ENCODE peak calls at places on chromosomes 4 and X, in nine cellular contexts. K, J, L, E, M, X, Y, S and G are unnamed samples.

GRCh38 chr4:76607266-76607799 is 172.3 kb downstream of the SHROOM3 start:
- DNase-seq in K (no peak), J (no peak), L (no peak), E (no peak), M (no peak), X (peak; percentile 48), Y (no peak), S (no peak), G (no peak)

GRCh38 chr4:168673476-168673875 is 176.6 kb downstream of the PALLD start:
- DNase-seq in K (no peak), J (no peak), L (no peak), E (no peak), M (no peak), X (no peak), Y (no peak), S (no peak), G (no peak)

GRCh38 chr4:40264995-40265909 is 68.4 kb downstream of the RHOH start:
- DNase-seq in K (no peak), J (no peak), L (peak; percentile 16), E (peak; percentile 31), M (no peak), X (peak; percentile 53), Y (peak; percentile 55), S (peak; percentile 58), G (peak; percentile 77)

GRCh38 chrX:13287816-13288215 is 32.0 kb downstream of the ATXN3L start:
- DNase-seq in K (no peak), J (peak; percentile 51), L (no peak), E (no peak), M (no peak), X (peak; percentile 56), Y (no peak), S (no peak), G (no peak)

GRCh38 chr4:30696195-30696594 is 24.0 kb upstream of the PCDH7 start:
- DNase-seq in K (no peak), J (no peak), L (no peak), E (no peak), M (no peak), X (peak; percentile 7), Y (no peak), S (no peak), G (no peak)

GRCh38 chr4:84493092-84493850 is 5.8 kb downstream of the NKX6-1 start:
- DNase-seq in K (no peak), J (peak; percentile 12), L (no peak), E (peak; percentile 69), M (no peak), X (peak; percentile 26), Y (no peak), S (peak; percentile 27), G (peak; percentile 16)

GRCh38 chr4:177596035-177596434 is 153.8 kb upstream of the AGA start:
- DNase-seq in K (no peak), J (peak; percentile 83), L (peak; percentile 22), E (peak; percentile 15), M (peak; percentile 39), X (peak; percentile 55), Y (no peak), S (no peak), G (peak; percentile 76)

GRCh38 chr4:1910643-1911042 is 39.5 kb downstream of the NSD2 start:
- DNase-seq in K (peak; percentile 27), J (peak; percentile 72), L (peak; percentile 49), E (peak; percentile 69), M (no peak), X (peak; percentile 75), Y (no peak), S (no peak), G (peak; percentile 33)

GRCh38 chr4:56723201-56723605 is 42.1 kb upstream of the HOPX start:
- DNase-seq in K (no peak), J (no peak), L (no peak), E (no peak), M (no peak), X (no peak), Y (no peak), S (no peak), G (peak; percentile 56)

GRCh38 chr4:119105605-119106004 is 30.0 kb upstream of the MYOZ2 start:
- DNase-seq in K (no peak), J (peak; percentile 22), L (no peak), E (no peak), M (no peak), X (peak; percentile 53), Y (no peak), S (no peak), G (no peak)

GRCh38 chrX:30779453-30780030 is 109.5 kb downstream of the TAB3 start:
- DNase-seq in K (no peak), J (no peak), L (no peak), E (no peak), M (no peak), X (no peak), Y (no peak), S (no peak), G (no peak)

GRCh38 chrX:21929209-21929608 is 11.3 kb upstream of the SMS start:
- DNase-seq in K (no peak), J (no peak), L (no peak), E (no peak), M (no peak), X (no peak), Y (no peak), S (no peak), G (no peak)

GRCh38 chr4:40750461-40751258 is 905 bp downstream of the NSUN7 start:
- DNase-seq in K (no peak), J (no peak), L (no peak), E (peak; percentile 34), M (no peak), X (no peak), Y (no peak), S (no peak), G (no peak)

GRCh38 chrX:38803609-38804480 is 2.6 kb downstream of the MID1IP1 start:
- DNase-seq in K (peak; percentile 53), J (peak; percentile 78), L (no peak), E (peak; percentile 88), M (peak; percentile 30), X (peak; percentile 68), Y (peak; percentile 60), S (peak; percentile 61), G (peak; percentile 81)

GRCh38 chrX:8364369-8365141 is 100.1 kb upstream of the VCX3B start:
- DNase-seq in K (no peak), J (no peak), L (no peak), E (peak; percentile 60), M (no peak), X (peak; percentile 20), Y (no peak), S (no peak), G (peak; percentile 20)

GRCh38 chr4:156294577-156294976 is 340.9 kb upstream of the CTSO start:
- DNase-seq in K (no peak), J (peak; percentile 71), L (peak; percentile 61), E (no peak), M (peak; percentile 38), X (peak; percentile 93), Y (no peak), S (no peak), G (no peak)

GRCh38 chr4:4690854-4691253 is 149.0 kb upstream of the STX18 start:
- DNase-seq in K (no peak), J (no peak), L (no peak), E (no peak), M (no peak), X (no peak), Y (no peak), S (no peak), G (no peak)

GRCh38 chr4:123929565-123929964 is 533.0 kb downstream of the SPRY1 start:
- DNase-seq in K (no peak), J (no peak), L (no peak), E (no peak), M (no peak), X (no peak), Y (no peak), S (no peak), G (no peak)

DNA sequence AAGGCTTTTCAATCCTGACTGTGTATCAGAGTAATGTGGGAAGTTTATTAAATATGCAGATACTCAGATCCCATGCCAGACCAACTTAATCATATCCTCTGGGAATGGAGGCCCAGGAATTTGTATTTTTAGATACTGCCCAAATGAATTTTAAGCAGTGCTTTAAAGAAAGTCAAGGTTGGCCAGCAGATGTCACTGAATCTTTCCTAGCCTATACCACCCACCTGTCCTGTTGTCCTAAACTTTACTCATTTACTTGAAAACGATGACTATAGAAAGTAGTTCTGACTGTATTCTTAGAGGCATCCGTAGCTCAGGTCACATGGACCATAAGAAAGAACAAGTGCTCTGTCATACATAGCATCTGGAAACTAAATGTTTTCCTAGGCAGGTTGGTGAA is 79.9 kb downstream of the AMOT start:
- DNase-seq in K (no peak), J (peak; percentile 7), L (no peak), E (no peak), M (no peak), X (no peak), Y (no peak), S (no peak), G (no peak)
- TF ChIP-seq CTCF in K (no peak), J (no peak), L (peak; percentile 12), E (no peak), M (no peak), X (peak; percentile 4), Y (no peak), S (no peak), G (no peak)

GRCh38 chrX:145213504-145213903 is 33.8 kb upstream of the SPANXN1 start:
- DNase-seq in K (no peak), J (peak; percentile 12), L (no peak), E (no peak), M (no peak), X (no peak), Y (no peak), S (no peak), G (peak; percentile 8)
- TF ChIP-seq CTCF in K (peak; percentile 65), J (peak; percentile 37), L (peak; percentile 19), E (no peak), M (peak; percentile 7), X (peak; percentile 0), Y (no peak), S (no peak), G (no peak)

DNA sequence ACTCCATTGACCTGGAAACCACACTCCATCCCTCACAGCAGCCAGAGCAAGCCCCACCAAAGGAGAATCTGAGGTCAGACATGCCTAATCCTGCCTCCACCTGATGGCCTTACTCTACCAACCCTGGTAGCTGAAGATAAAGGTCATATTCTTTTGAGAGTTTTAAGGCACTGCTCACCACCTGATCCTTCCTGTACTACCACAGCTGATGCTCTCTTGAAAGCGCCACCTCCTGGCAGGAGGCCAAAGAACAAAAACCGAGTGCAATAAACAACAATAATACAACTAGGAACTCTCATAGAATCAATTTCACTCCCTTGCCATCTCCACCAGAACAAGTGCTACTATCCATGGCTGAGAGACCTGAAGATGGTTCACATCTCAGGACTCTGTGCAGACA is 301.6 kb downstream of the NAF1 start:
- DNase-seq in K (no peak), J (no peak), L (no peak), E (peak; percentile 28), M (no peak), X (no peak), Y (no peak), S (no peak), G (peak; percentile 3)
- TF ChIP-seq CTCF in K (no peak), J (no peak), L (no peak), E (no peak), M (no peak), X (no peak), Y (no peak), S (no peak), G (no peak)

GRCh38 chr4:107669068-107669467 is 51.0 kb downstream of the PAPSS1 start:
- DNase-seq in K (no peak), J (no peak), L (no peak), E (no peak), M (no peak), X (no peak), Y (no peak), S (no peak), G (no peak)

GRCh38 chr4:107665001-107665400 is 55.0 kb downstream of the PAPSS1 start:
- DNase-seq in K (no peak), J (no peak), L (no peak), E (no peak), M (no peak), X (peak; percentile 25), Y (no peak), S (no peak), G (no peak)

GRCh38 chr4:107666134-107666533 is 53.9 kb downstream of the PAPSS1 start:
- DNase-seq in K (no peak), J (peak; percentile 48), L (peak; percentile 33), E (no peak), M (no peak), X (peak; percentile 71), Y (no peak), S (no peak), G (no peak)
- TF ChIP-seq CTCF in K (peak; percentile 35), J (peak; percentile 35), L (peak; percentile 29), E (no peak), M (peak; percentile 31), X (peak; percentile 49), Y (no peak), S (no peak), G (no peak)